ENCODE peak calls at places on chromosomes 12 and 14, in seven cellular contexts. F, K, D, Z, A, H and U are unnamed samples.

GRCh38 chr12:86931714-86932113 is 675.5 kb upstream of the MGAT4C start:
- DNase-seq in F (no peak), K (no peak), D (no peak), Z (no peak), A (no peak), H (no peak), U (no peak)

GRCh38 chr14:40983604-40984003 is 623.1 kb upstream of the LRFN5 start:
- DNase-seq in F (no peak), K (no peak), D (no peak), Z (no peak), A (no peak), H (no peak), U (no peak)

GRCh38 chr14:94681300-94682060 is 69.3 kb downstream of the SERPINA3 start:
- DNase-seq in F (no peak), K (no peak), D (peak), Z (no peak), A (no peak), H (no peak), U (peak)

GRCh38 chr12:70571705-70572269 is 65.4 kb downstream of the PTPRB start:
- DNase-seq in F (no peak), K (no peak), D (no peak), Z (no peak), A (no peak), H (no peak), U (no peak)

GRCh38 chr14:36365766-36366165 is 45.3 kb upstream of the MBIP start:
- DNase-seq in F (no peak), K (no peak), D (no peak), Z (no peak), A (no peak), H (no peak), U (peak)

GRCh38 chr12:46477541-46477940 is 105.0 kb upstream of the SLC38A2 start:
- DNase-seq in F (no peak), K (no peak), D (no peak), Z (no peak), A (no peak), H (no peak), U (no peak)

GRCh38 chr14:66401447-66402095 is 84.6 kb upstream of the CCDC196 start:
- DNase-seq in F (no peak), K (peak), D (no peak), Z (no peak), A (no peak), H (no peak), U (peak)

GRCh38 chr12:28242129-28242887 is 52.1 kb downstream of the CCDC91 start:
- DNase-seq in F (no peak), K (no peak), D (no peak), Z (no peak), A (no peak), H (no peak), U (peak)

GRCh38 chr14:46048127-46048526 is 603.5 kb downstream of the RPL10L start:
- DNase-seq in F (no peak), K (peak), D (no peak), Z (no peak), A (no peak), H (no peak), U (peak)

GRCh38 chr14:78486081-78486480 is 315.9 kb downstream of the NRXN3 start:
- DNase-seq in F (no peak), K (no peak), D (no peak), Z (no peak), A (no peak), H (no peak), U (no peak)